ENCODE peak calls at places on chromosome 10, in ten cellular contexts. M, U, C, H, I, Q, P, O, Z and T are unnamed samples.

GRCh38 chr10:43437141-43437860 is 390 bp downstream of the ZNF487 start:
- DNase-seq in O (no peak), I (peak), Z (no peak), H (no peak), U (no peak), P (no peak), Q (no peak), M (no peak), C (no peak), T (peak)

GRCh38 chr10:132942101-132942739 is at the start of gene CFAP46:
- DNase-seq in Q (no peak), C (no peak), Z (no peak), H (peak), M (no peak), P (no peak), U (peak), O (no peak), I (no peak), T (no peak)

GRCh38 chr10:122567056-122567660 is 6.6 kb downstream of the DMBT1 start:
- DNase-seq in Q (peak), C (no peak), I (peak), H (peak), O (peak), M (no peak), P (no peak), U (peak), Z (peak), T (peak)

GRCh38 chr10:12062754-12063482 is 5.8 kb upstream of the DHTKD1 start:
- DNase-seq in O (no peak), Q (no peak), U (no peak), I (no peak), P (no peak), Z (no peak), M (no peak), H (no peak), C (no peak), T (no peak)

GRCh38 chr10:46515402-46516192 is 40.9 kb downstream of the GPRIN2 start:
- DNase-seq in M (no peak), Z (no peak), U (no peak), H (no peak), O (no peak), C (no peak), I (no peak), P (no peak), Q (no peak), T (no peak)

GRCh38 chr10:119022846-119023552 is 6.5 kb upstream of the NANOS1 start:
- DNase-seq in P (no peak), M (no peak), I (no peak), O (no peak), Z (no peak), H (no peak), Q (no peak), C (no peak), U (no peak), T (peak)

GRCh38 chr10:8778713-8779112 is 724.2 kb downstream of the GATA3 start:
- DNase-seq in I (no peak), C (no peak), Q (no peak), U (peak), P (no peak), M (no peak), H (no peak), O (no peak), Z (no peak), T (peak)

GRCh38 chr10:7243873-7244272 is 167.0 kb downstream of the SFMBT2 start:
- DNase-seq in I (peak), P (no peak), O (no peak), Q (no peak), Z (peak), M (no peak), H (no peak), U (no peak), C (no peak), T (no peak)

GRCh38 chr10:84783386-84783785 is 455.0 kb downstream of the CCSER2 start:
- DNase-seq in O (peak), U (no peak), M (no peak), Q (no peak), I (peak), Z (no peak), H (peak), P (no peak), C (no peak), T (peak)

GRCh38 chr10:3263082-3263481 is 90.5 kb upstream of the PITRM1 start:
- DNase-seq in O (no peak), U (no peak), H (no peak), Q (no peak), I (no peak), Z (no peak), M (no peak), P (no peak), C (no peak), T (no peak)

GRCh38 chr10:125773702-125774101 is 1.9 kb downstream of the MMP21 start:
- DNase-seq in C (no peak), P (no peak), I (no peak), H (no peak), O (no peak), Z (no peak), Q (no peak), U (no peak), M (no peak), T (no peak)

GRCh38 chr10:108913300-108913699 is 1010.0 kb downstream of the XPNPEP1 start:
- DNase-seq in H (no peak), M (no peak), U (no peak), O (no peak), I (no peak), P (no peak), Z (peak), Q (no peak), C (no peak), T (peak)

GRCh38 chr10:34727595-34728033 is 87.5 kb downstream of the PARD3 start:
- DNase-seq in H (peak), U (no peak), P (no peak), I (no peak), Z (no peak), Q (no peak), O (no peak), M (no peak), C (no peak), T (no peak)

GRCh38 chr10:124995605-124996004 is 53.7 kb downstream of the ZRANB1 start:
- DNase-seq in Q (no peak), H (no peak), I (no peak), C (no peak), U (no peak), Z (peak), O (no peak), M (no peak), P (no peak), T (no peak)

GRCh38 chr10:3807928-3808496 is 23.0 kb upstream of the KLF6 start:
- DNase-seq in Q (no peak), O (no peak), H (no peak), I (no peak), M (no peak), P (no peak), U (no peak), C (no peak), Z (no peak), T (no peak)

GRCh38 chr10:127850944-127851343 is 41.8 kb downstream of the CLRN3 start:
- DNase-seq in O (no peak), C (no peak), M (no peak), U (no peak), P (no peak), I (no peak), Z (no peak), H (no peak), Q (no peak), T (no peak)

GRCh38 chr10:93876391-93876790 is 17.4 kb upstream of the SLC35G1 start:
- DNase-seq in Z (no peak), I (no peak), H (no peak), Q (no peak), C (no peak), M (no peak), P (no peak), O (no peak), U (no peak), T (no peak)

GRCh38 chr10:22570733-22571430 is 143.5 kb downstream of the PIP4K2A start:
- DNase-seq in H (no peak), I (peak), C (no peak), M (no peak), P (no peak), U (no peak), Q (peak), Z (no peak), O (no peak), T (no peak)

GRCh38 chr10:74900297-74900696 is 73.9 kb downstream of the KAT6B start:
- DNase-seq in I (peak), H (no peak), M (no peak), Z (no peak), O (no peak), Q (peak), U (peak), P (no peak), C (no peak), T (no peak)

GRCh38 chr10:24722131-24722675 is 1.5 kb downstream of the ARHGAP21 start:
- DNase-seq in M (no peak), O (no peak), Q (no peak), P (no peak), I (peak), H (no peak), C (no peak), U (no peak), Z (peak), T (no peak)

GRCh38 chr10:8389630-8390029 is 335.1 kb downstream of the GATA3 start:
- DNase-seq in M (no peak), O (no peak), U (no peak), C (no peak), Z (no peak), H (no peak), I (no peak), Q (no peak), P (no peak), T (peak)

GRCh38 chr10:123275183-123275549 is 121.0 kb downstream of the BUB3 start:
- DNase-seq in Z (no peak), O (no peak), U (no peak), H (no peak), P (peak), C (no peak), M (no peak), Q (no peak), I (no peak), T (no peak)

GRCh38 chr10:130493446-130494198 is 357.4 kb downstream of the GLRX3 start:
- DNase-seq in U (no peak), O (no peak), C (no peak), Q (no peak), Z (no peak), P (no peak), M (no peak), H (no peak), I (no peak), T (no peak)